ENCODE peak calls at places on chromosomes 1 and 21, in four cellular contexts. One of them, this sample, is unnamed.

GRCh38 chr1:35885961-35886558 is 3.1 kb downstream of the AGO1 start:
- DNase-seq in activated CD4-positive, alpha-beta T cell treated with anti-CD3 and anti-CD28 coated beads, Interleukin-2, amount 10 ng/mL, durations not matched to agents 7 days and 5 days: no peak
- DNase-seq in GM04504: no peak
- DNase-seq in LNCaP clone FGC: no peak
- DNase-seq in this sample: no peak

GRCh38 chr1:20787100-20787774 is at the start of gene HP1BP3:
- DNase-seq in activated CD4-positive, alpha-beta T cell treated with anti-CD3 and anti-CD28 coated beads, Interleukin-2, amount 10 ng/mL, durations not matched to agents 7 days and 5 days: peak
- DNase-seq in GM04504: peak
- DNase-seq in LNCaP clone FGC: no peak
- DNase-seq in this sample: peak

GRCh38 chr21:26116456-26117011 is 54.0 kb downstream of the APP start:
- DNase-seq in activated CD4-positive, alpha-beta T cell treated with anti-CD3 and anti-CD28 coated beads, Interleukin-2, amount 10 ng/mL, durations not matched to agents 7 days and 5 days: no peak
- DNase-seq in GM04504: peak
- DNase-seq in LNCaP clone FGC: no peak
- DNase-seq in this sample: no peak

GRCh38 chr1:232164078-232164963 is 465.6 kb downstream of the SIPA1L2 start:
- DNase-seq in activated CD4-positive, alpha-beta T cell treated with anti-CD3 and anti-CD28 coated beads, Interleukin-2, amount 10 ng/mL, durations not matched to agents 7 days and 5 days: no peak
- DNase-seq in GM04504: no peak
- DNase-seq in LNCaP clone FGC: peak
- DNase-seq in this sample: no peak

GRCh38 chr1:87039096-87039495 is 124.7 kb downstream of the HS2ST1 start:
- DNase-seq in activated CD4-positive, alpha-beta T cell treated with anti-CD3 and anti-CD28 coated beads, Interleukin-2, amount 10 ng/mL, durations not matched to agents 7 days and 5 days: no peak
- DNase-seq in GM04504: no peak
- DNase-seq in LNCaP clone FGC: no peak
- DNase-seq in this sample: no peak

GRCh38 chr21:44485254-44485793 is 30.0 kb downstream of the LRRC3 start:
- DNase-seq in activated CD4-positive, alpha-beta T cell treated with anti-CD3 and anti-CD28 coated beads, Interleukin-2, amount 10 ng/mL, durations not matched to agents 7 days and 5 days: peak
- DNase-seq in GM04504: no peak
- DNase-seq in LNCaP clone FGC: no peak
- DNase-seq in this sample: no peak

GRCh38 chr1:31991202-31991601 is 22.5 kb upstream of the KHDRBS1 start:
- DNase-seq in activated CD4-positive, alpha-beta T cell treated with anti-CD3 and anti-CD28 coated beads, Interleukin-2, amount 10 ng/mL, durations not matched to agents 7 days and 5 days: no peak
- DNase-seq in GM04504: no peak
- DNase-seq in LNCaP clone FGC: no peak
- DNase-seq in this sample: no peak

GRCh38 chr1:225870883-225871282 is 11.3 kb downstream of the TMEM63A start:
- DNase-seq in activated CD4-positive, alpha-beta T cell treated with anti-CD3 and anti-CD28 coated beads, Interleukin-2, amount 10 ng/mL, durations not matched to agents 7 days and 5 days: no peak
- DNase-seq in GM04504: no peak
- DNase-seq in LNCaP clone FGC: no peak
- DNase-seq in this sample: no peak

GRCh38 chr1:83077411-83077810 is 921.5 kb downstream of the TTLL7 start:
- DNase-seq in activated CD4-positive, alpha-beta T cell treated with anti-CD3 and anti-CD28 coated beads, Interleukin-2, amount 10 ng/mL, durations not matched to agents 7 days and 5 days: no peak
- DNase-seq in GM04504: no peak
- DNase-seq in LNCaP clone FGC: no peak
- DNase-seq in this sample: no peak

GRCh38 chr21:45874716-45875415 is 106.7 kb upstream of the COL6A1 start:
- DNase-seq in activated CD4-positive, alpha-beta T cell treated with anti-CD3 and anti-CD28 coated beads, Interleukin-2, amount 10 ng/mL, durations not matched to agents 7 days and 5 days: no peak
- DNase-seq in GM04504: peak
- DNase-seq in LNCaP clone FGC: no peak
- DNase-seq in this sample: no peak

GRCh38 chr21:42403611-42404231 is at the start of gene UBASH3A:
- DNase-seq in activated CD4-positive, alpha-beta T cell treated with anti-CD3 and anti-CD28 coated beads, Interleukin-2, amount 10 ng/mL, durations not matched to agents 7 days and 5 days: peak
- DNase-seq in GM04504: no peak
- DNase-seq in LNCaP clone FGC: no peak
- DNase-seq in this sample: no peak

GRCh38 chr1:226649780-226650179 is 89.3 kb downstream of the ITPKB start:
- DNase-seq in activated CD4-positive, alpha-beta T cell treated with anti-CD3 and anti-CD28 coated beads, Interleukin-2, amount 10 ng/mL, durations not matched to agents 7 days and 5 days: peak
- DNase-seq in GM04504: no peak
- DNase-seq in LNCaP clone FGC: no peak
- DNase-seq in this sample: no peak